ENCODE peak calls at places on chromosome 2, in seven cellular contexts. One of them, this sample, is unnamed.

GRCh38 chr2:72943540-72944395 is 26.4 kb downstream of the EMX1 start:
- DNase-seq in CD8-positive, alpha-beta T cell: no peak
- DNase-seq in GM03348: no peak
- DNase-seq in GM04504: no peak
- DNase-seq in kidney epithelial cell: no peak
- DNase-seq in NCI-H2081: no peak
- DNase-seq in GM19239: no peak
- DNase-seq in this sample: no peak

GRCh38 chr2:157334797-157335196 is 9.2 kb upstream of the ERMN start:
- DNase-seq in GM04504: no peak
- DNase-seq in kidney epithelial cell: no peak
- DNase-seq in CD8-positive, alpha-beta T cell: no peak
- DNase-seq in NCI-H2081: no peak
- DNase-seq in GM19239: no peak
- DNase-seq in GM03348: no peak
- DNase-seq in this sample: no peak

GRCh38 chr2:144361742-144362141 is 158.2 kb downstream of the ZEB2 start:
- DNase-seq in kidney epithelial cell: no peak
- DNase-seq in GM04504: no peak
- DNase-seq in NCI-H2081: no peak
- DNase-seq in CD8-positive, alpha-beta T cell: no peak
- DNase-seq in GM19239: no peak
- DNase-seq in GM03348: no peak
- DNase-seq in this sample: no peak

GRCh38 chr2:40364143-40364903 is 87.6 kb downstream of the SLC8A1 start:
- DNase-seq in GM04504: no peak
- DNase-seq in kidney epithelial cell: no peak
- DNase-seq in CD8-positive, alpha-beta T cell: no peak
- DNase-seq in NCI-H2081: no peak
- DNase-seq in GM19239: no peak
- DNase-seq in GM03348: no peak
- DNase-seq in this sample: no peak

GRCh38 chr2:147310335-147311057 is 534.3 kb upstream of the ACVR2A start:
- DNase-seq in GM19239: no peak
- DNase-seq in GM03348: no peak
- DNase-seq in CD8-positive, alpha-beta T cell: no peak
- DNase-seq in NCI-H2081: no peak
- DNase-seq in kidney epithelial cell: no peak
- DNase-seq in GM04504: no peak
- DNase-seq in this sample: no peak

GRCh38 chr2:120289221-120289906 is 36.7 kb downstream of the RALB start:
- DNase-seq in GM03348: peak
- DNase-seq in GM19239: no peak
- DNase-seq in kidney epithelial cell: no peak
- DNase-seq in CD8-positive, alpha-beta T cell: no peak
- DNase-seq in GM04504: no peak
- DNase-seq in NCI-H2081: no peak
- DNase-seq in this sample: no peak

GRCh38 chr2:128324897-128325410 is 6.3 kb upstream of the HS6ST1 start:
- DNase-seq in GM19239: no peak
- DNase-seq in GM03348: no peak
- DNase-seq in NCI-H2081: no peak
- DNase-seq in GM04504: no peak
- DNase-seq in CD8-positive, alpha-beta T cell: no peak
- DNase-seq in kidney epithelial cell: no peak
- DNase-seq in this sample: no peak

GRCh38 chr2:241413929-241414580 is 58.0 kb downstream of the FARP2 start:
- DNase-seq in NCI-H2081: no peak
- DNase-seq in GM04504: no peak
- DNase-seq in GM03348: no peak
- DNase-seq in GM19239: no peak
- DNase-seq in CD8-positive, alpha-beta T cell: no peak
- DNase-seq in kidney epithelial cell: no peak
- DNase-seq in this sample: no peak

GRCh38 chr2:118224888-118225264 is 136.6 kb downstream of the INSIG2 start:
- DNase-seq in NCI-H2081: no peak
- DNase-seq in GM19239: no peak
- DNase-seq in CD8-positive, alpha-beta T cell: no peak
- DNase-seq in kidney epithelial cell: no peak
- DNase-seq in GM04504: no peak
- DNase-seq in GM03348: no peak
- DNase-seq in this sample: no peak

GRCh38 chr2:113157108-113157896 is 16.5 kb upstream of the PSD4 start:
- DNase-seq in GM03348: peak
- DNase-seq in CD8-positive, alpha-beta T cell: peak
- DNase-seq in NCI-H2081: peak
- DNase-seq in GM19239: peak
- DNase-seq in kidney epithelial cell: no peak
- DNase-seq in GM04504: no peak
- DNase-seq in this sample: peak

GRCh38 chr2:74587664-74588277 is 33.3 kb downstream of the DOK1 start:
- DNase-seq in CD8-positive, alpha-beta T cell: peak
- DNase-seq in GM03348: peak
- DNase-seq in GM04504: no peak
- DNase-seq in kidney epithelial cell: no peak
- DNase-seq in GM19239: peak
- DNase-seq in NCI-H2081: peak
- DNase-seq in this sample: peak

GRCh38 chr2:64859208-64860161 is 129.7 kb upstream of the SLC1A4 start:
- DNase-seq in kidney epithelial cell: no peak
- DNase-seq in GM19239: peak
- DNase-seq in CD8-positive, alpha-beta T cell: no peak
- DNase-seq in GM03348: peak
- DNase-seq in GM04504: peak
- DNase-seq in NCI-H2081: peak
- DNase-seq in this sample: no peak

GRCh38 chr2:192500550-192501200 is 305.9 kb upstream of the TMEFF2 start:
- DNase-seq in CD8-positive, alpha-beta T cell: no peak
- DNase-seq in GM19239: no peak
- DNase-seq in GM04504: no peak
- DNase-seq in GM03348: peak
- DNase-seq in NCI-H2081: no peak
- DNase-seq in kidney epithelial cell: peak
- DNase-seq in this sample: no peak

GRCh38 chr2:241965931-241966412 is 96.4 kb downstream of the RTP5 start:
- DNase-seq in GM03348: peak
- DNase-seq in NCI-H2081: no peak
- DNase-seq in GM04504: peak
- DNase-seq in GM19239: peak
- DNase-seq in CD8-positive, alpha-beta T cell: peak
- DNase-seq in kidney epithelial cell: peak
- DNase-seq in this sample: no peak

GRCh38 chr2:99317156-99317872 is 16.3 kb upstream of the LYG1 start:
- DNase-seq in NCI-H2081: no peak
- DNase-seq in kidney epithelial cell: no peak
- DNase-seq in GM04504: no peak
- DNase-seq in GM03348: no peak
- DNase-seq in CD8-positive, alpha-beta T cell: no peak
- DNase-seq in GM19239: no peak
- DNase-seq in this sample: no peak

GRCh38 chr2:169260246-169260645 is 102.1 kb downstream of the LRP2 start:
- DNase-seq in GM03348: no peak
- DNase-seq in GM19239: no peak
- DNase-seq in GM04504: no peak
- DNase-seq in NCI-H2081: no peak
- DNase-seq in kidney epithelial cell: no peak
- DNase-seq in CD8-positive, alpha-beta T cell: no peak
- DNase-seq in this sample: no peak

GRCh38 chr2:122514451-122514996 is 759.1 kb downstream of the TSN start:
- DNase-seq in GM04504: peak
- DNase-seq in CD8-positive, alpha-beta T cell: no peak
- DNase-seq in GM03348: no peak
- DNase-seq in kidney epithelial cell: no peak
- DNase-seq in NCI-H2081: no peak
- DNase-seq in GM19239: no peak
- DNase-seq in this sample: no peak

GRCh38 chr2:23453936-23454460 is 69.0 kb downstream of the KLHL29 start:
- DNase-seq in GM19239: no peak
- DNase-seq in NCI-H2081: no peak
- DNase-seq in kidney epithelial cell: no peak
- DNase-seq in CD8-positive, alpha-beta T cell: no peak
- DNase-seq in GM03348: no peak
- DNase-seq in GM04504: no peak
- DNase-seq in this sample: no peak

GRCh38 chr2:31568585-31569201 is 12.0 kb downstream of the SRD5A2 start:
- DNase-seq in CD8-positive, alpha-beta T cell: no peak
- DNase-seq in kidney epithelial cell: no peak
- DNase-seq in NCI-H2081: no peak
- DNase-seq in GM03348: no peak
- DNase-seq in GM04504: no peak
- DNase-seq in GM19239: no peak
- DNase-seq in this sample: no peak

GRCh38 chr2:69797836-69798465 is 31.5 kb upstream of the GMCL1 start:
- DNase-seq in GM19239: no peak
- DNase-seq in kidney epithelial cell: peak
- DNase-seq in CD8-positive, alpha-beta T cell: no peak
- DNase-seq in GM04504: peak
- DNase-seq in GM03348: peak
- DNase-seq in NCI-H2081: no peak
- DNase-seq in this sample: no peak

GRCh38 chr2:59302683-59303082 is 1061.6 kb upstream of the FANCL start:
- DNase-seq in kidney epithelial cell: no peak
- DNase-seq in GM19239: no peak
- DNase-seq in NCI-H2081: no peak
- DNase-seq in CD8-positive, alpha-beta T cell: no peak
- DNase-seq in GM04504: no peak
- DNase-seq in GM03348: no peak
- DNase-seq in this sample: no peak

GRCh38 chr2:3659447-3660432 is 1.7 kb downstream of the ALLC start:
- DNase-seq in GM19239: no peak
- DNase-seq in NCI-H2081: no peak
- DNase-seq in GM04504: no peak
- DNase-seq in GM03348: no peak
- DNase-seq in kidney epithelial cell: no peak
- DNase-seq in CD8-positive, alpha-beta T cell: no peak
- DNase-seq in this sample: peak

GRCh38 chr2:233228414-233228813 is 23.1 kb upstream of the ATG16L1 start:
- DNase-seq in GM03348: no peak
- DNase-seq in kidney epithelial cell: no peak
- DNase-seq in GM04504: no peak
- DNase-seq in GM19239: no peak
- DNase-seq in CD8-positive, alpha-beta T cell: no peak
- DNase-seq in NCI-H2081: no peak
- DNase-seq in this sample: no peak